ENCODE peak calls at places on chromosomes 1 and 21, in four cellular contexts. J, O, Q and F are unnamed samples.

GRCh38 chr1:174818014-174818616 is 181.6 kb upstream of the CACYBP start:
- DNase-seq in J (no peak), O (no peak), Q (no peak), F (no peak)

GRCh38 chr1:87392241-87393192 is 63.8 kb downstream of the LMO4 start:
- DNase-seq in O (no peak), J (peak), Q (peak), F (no peak)

GRCh38 chr1:187203257-187203656 is 374.5 kb downstream of the PLA2G4A start:
- DNase-seq in Q (peak), J (peak), O (no peak), F (peak)

GRCh38 chr1:17419626-17420328 is 19.7 kb downstream of the RCC2 start:
- DNase-seq in Q (peak), J (peak), O (peak), F (peak)

GRCh38 chr21:45818904-45819285 is 162.7 kb upstream of the COL6A1 start:
- DNase-seq in Q (peak), J (peak), O (peak), F (peak)

GRCh38 chr1:76868154-76868882 is 1.0 kb downstream of the ST6GALNAC5 start:
- DNase-seq in O (no peak), Q (peak), J (peak), F (peak)

GRCh38 chr1:207966521-207966920 is 55.6 kb upstream of the CD34 start:
- DNase-seq in O (no peak), J (no peak), Q (no peak), F (no peak)

GRCh38 chr1:152926091-152926490 is 17.7 kb downstream of the IVL start:
- DNase-seq in Q (no peak), O (no peak), J (no peak), F (no peak)

GRCh38 chr21:26112127-26112742 is 58.3 kb downstream of the APP start:
- DNase-seq in O (no peak), J (no peak), Q (no peak), F (no peak)

GRCh38 chr21:36323032-36323431 is 3.0 kb downstream of the MORC3 start:
- DNase-seq in J (no peak), O (no peak), Q (no peak), F (peak)

GRCh38 chr1:202034683-202035462 is 24.5 kb downstream of the ELF3 start:
- DNase-seq in Q (peak), O (no peak), J (peak), F (peak)

GRCh38 chr1:44630116-44630515 is 44.2 kb downstream of the TMEM53 start:
- DNase-seq in O (no peak), Q (no peak), J (no peak), F (peak)

GRCh38 chr1:229886636-229887035 is 180.4 kb upstream of the GALNT2 start:
- DNase-seq in Q (no peak), O (no peak), J (no peak), F (no peak)

GRCh38 chr1:16267690-16268180 is 30.8 kb upstream of the CPLANE2 start:
- DNase-seq in O (no peak), Q (no peak), J (no peak), F (no peak)

GRCh38 chr21:36698160-36699025 is 522 bp upstream of the SIM2 start:
- DNase-seq in O (no peak), Q (no peak), J (peak), F (no peak)

GRCh38 chr1:42692461-42692860 is 10.2 kb downstream of the YBX1 start:
- DNase-seq in Q (no peak), O (no peak), J (no peak), F (no peak)

GRCh38 chr1:151998611-151999362 is 5.1 kb upstream of the S100A10 start:
- DNase-seq in O (no peak), J (no peak), Q (no peak), F (no peak)

GRCh38 chr1:61504305-61504704 is 220.6 kb downstream of the TM2D1 start:
- DNase-seq in Q (no peak), O (no peak), J (no peak), F (no peak)

GRCh38 chr1:18667333-18667732 is 36.7 kb downstream of the PAX7 start:
- DNase-seq in J (no peak), Q (no peak), O (no peak), F (no peak)

GRCh38 chr1:1217621-1218523 is 3.9 kb upstream of the TNFRSF4 start:
- DNase-seq in Q (peak), O (no peak), J (peak), F (no peak)

GRCh38 chr1:31122101-31122735 is 56.7 kb upstream of the PUM1 start:
- DNase-seq in O (no peak), J (no peak), Q (no peak), F (no peak)

GRCh38 chr1:151311589-151312331 is 15.5 kb downstream of the PI4KB start:
- DNase-seq in Q (peak), O (peak), J (peak), F (peak)

GRCh38 chr1:41626616-41627375 is 142.3 kb upstream of the EDN2 start:
- DNase-seq in O (peak), Q (no peak), J (peak), F (no peak)

GRCh38 chr1:225979421-225979820 is 19.7 kb downstream of the SDE2 start:
- DNase-seq in O (no peak), J (no peak), Q (no peak), F (no peak)

GRCh38 chr1:2383576-2383975 is 7.8 kb downstream of the MORN1 start:
- DNase-seq in Q (no peak), O (no peak), J (no peak), F (no peak)

GRCh38 chr21:45448283-45448809 is 43.4 kb downstream of the COL18A1 start:
- DNase-seq in O (no peak), J (no peak), Q (no peak), F (no peak)

GRCh38 chr1:68438310-68438709 is 11.4 kb downstream of the RPE65 start:
- DNase-seq in J (no peak), Q (no peak), O (no peak), F (no peak)

GRCh38 chr1:27361044-27361402 is 5.7 kb downstream of the MAP3K6 start:
- DNase-seq in O (no peak), Q (no peak), J (no peak), F (no peak)

GRCh38 chr1:177809844-177810243 is 160.0 kb downstream of the SEC16B start:
- DNase-seq in J (no peak), Q (no peak), O (no peak), F (no peak)

GRCh38 chr1:216310776-216311175 is 112.5 kb downstream of the USH2A start:
- DNase-seq in Q (peak), O (no peak), J (no peak), F (peak)

GRCh38 chr1:248812736-248813425 is 12.8 kb downstream of the SH3BP5L start:
- DNase-seq in J (no peak), O (no peak), Q (no peak), F (no peak)

GRCh38 chr1:115133440-115133839 is 44.1 kb upstream of the TSPAN2 start:
- DNase-seq in O (no peak), Q (peak), J (no peak), F (peak)